ENCODE peak calls at places on chromosome 15, in seven cellular contexts. X, H, V, Z, S, W and Y are unnamed samples.

GRCh38 chr15:29471306-29471705 is 201.7 kb upstream of the NSMCE3 start:
- DNase-seq in W (no peak), X (no peak), S (no peak), V (no peak), Z (no peak), H (no peak), Y (no peak)

GRCh38 chr15:60773893-60774292 is 295.0 kb upstream of the ICE2 start:
- DNase-seq in Z (peak), S (no peak), V (no peak), W (no peak), X (no peak), H (no peak), Y (no peak)

GRCh38 chr15:69568621-69569020 is 116.0 kb downstream of the RPLP1 start:
- DNase-seq in Z (peak), X (peak), V (no peak), W (peak), S (no peak), H (peak), Y (peak)

GRCh38 chr15:101538177-101538576 is 48.7 kb upstream of the PCSK6 start:
- DNase-seq in H (no peak), X (no peak), Z (no peak), S (no peak), V (no peak), W (no peak), Y (no peak)

GRCh38 chr15:42503822-42504221 is 8.4 kb downstream of the SNAP23 start:
- DNase-seq in Z (no peak), H (no peak), X (no peak), V (no peak), W (no peak), S (no peak), Y (no peak)

GRCh38 chr15:78058401-78058935 is 19.0 kb downstream of the TBC1D2B start:
- DNase-seq in H (no peak), X (no peak), W (no peak), Z (no peak), V (no peak), S (no peak), Y (no peak)

GRCh38 chr15:74382004-74382816 is 14.8 kb upstream of the CYP11A1 start:
- DNase-seq in W (peak), S (peak), X (peak), H (peak), Z (peak), V (peak), Y (peak)

GRCh38 chr15:52682200-52682599 is 3.0 kb upstream of the ATOSA start:
- DNase-seq in W (peak), V (no peak), X (no peak), H (no peak), Z (no peak), S (no peak), Y (no peak)

GRCh38 chr15:46442901-46443590 is 808.2 kb downstream of the SQOR start:
- DNase-seq in Z (peak), V (no peak), S (no peak), X (peak), W (peak), H (no peak), Y (no peak)

GRCh38 chr15:64622410-64623260 is 152.8 kb downstream of the RBPMS2 start:
- DNase-seq in W (peak), H (no peak), S (no peak), Z (no peak), X (no peak), V (no peak), Y (no peak)

GRCh38 chr15:52076889-52077781 is 35.4 kb downstream of the BCL2L10 start:
- DNase-seq in Z (peak), V (no peak), X (peak), W (peak), S (no peak), H (peak), Y (peak)

GRCh38 chr15:73265536-73266153 is 103.1 kb downstream of the HCN4 start:
- DNase-seq in H (peak), Z (peak), S (peak), V (no peak), W (peak), X (peak), Y (peak)

GRCh38 chr15:39283531-39283930 is 297.3 kb upstream of the THBS1 start:
- DNase-seq in Z (no peak), X (peak), V (no peak), S (no peak), W (peak), H (no peak), Y (peak)

GRCh38 chr15:66542896-66543295 is 22.9 kb downstream of the LCTL start:
- DNase-seq in H (no peak), Z (no peak), S (no peak), W (no peak), V (no peak), X (no peak), Y (no peak)

GRCh38 chr15:65130941-65131340 is 2.7 kb downstream of the PDCD7 start:
- DNase-seq in Z (no peak), S (no peak), H (no peak), W (peak), V (no peak), X (no peak), Y (peak)

GRCh38 chr15:92820233-92821021 is 79.7 kb upstream of the CHD2 start:
- DNase-seq in S (peak), H (peak), X (peak), Z (peak), V (peak), W (peak), Y (peak)

GRCh38 chr15:70535955-70536338 is 227.4 kb downstream of the UACA start:
- DNase-seq in H (no peak), W (no peak), X (no peak), Z (no peak), S (no peak), V (no peak), Y (no peak)

GRCh38 chr15:22907161-22907950 is 68.9 kb downstream of the NIPA2 start:
- DNase-seq in W (no peak), V (no peak), Z (no peak), H (no peak), S (no peak), X (no peak), Y (no peak)

GRCh38 chr15:40891810-40892448 is 2.3 kb upstream of the VPS18 start:
- DNase-seq in X (peak), S (no peak), H (peak), V (peak), Z (peak), W (peak), Y (peak)

GRCh38 chr15:49747340-49747739 is 126.5 kb downstream of the DTWD1 start:
- DNase-seq in V (no peak), H (no peak), W (no peak), Z (no peak), S (no peak), X (no peak), Y (no peak)

GRCh38 chr15:58676766-58677165 is 72.7 kb downstream of the ADAM10 start:
- DNase-seq in X (no peak), Z (no peak), W (no peak), S (no peak), V (no peak), H (no peak), Y (no peak)